ENCODE peak calls at places on chromosomes 3 and 15, in four cellular contexts. I, L, R and P are unnamed samples.

GRCh38 chr3:35486295-35486694 is 153.0 kb upstream of the ARPP21 start:
- DNase-seq in I (no peak), L (no peak), R (no peak), P (no peak)

GRCh38 chr15:67296188-67296587 is 41.6 kb downstream of the IQCH start:
- DNase-seq in I (no peak), L (no peak), R (no peak), P (no peak)

GRCh38 chr3:79341961-79342360 is 425.8 kb downstream of the ROBO1 start:
- DNase-seq in I (no peak), L (no peak), R (no peak), P (no peak)

GRCh38 chr15:48644827-48645557 is 517 bp downstream of the FBN1 start:
- DNase-seq in I (no peak), L (no peak), R (peak), P (no peak)

GRCh38 chr3:150737874-150738679 is 24.9 kb downstream of the SIAH2 start:
- DNase-seq in I (no peak), L (no peak), R (no peak), P (no peak)

GRCh38 chr3:83320726-83321125 is 1559.3 kb upstream of the GBE1 start:
- DNase-seq in I (no peak), L (no peak), R (no peak), P (no peak)

GRCh38 chr3:167785790-167786189 is 50.3 kb downstream of the SERPINI1 start:
- DNase-seq in I (no peak), L (no peak), R (no peak), P (no peak)

GRCh38 chr15:92848852-92849598 is 51.1 kb upstream of the CHD2 start:
- DNase-seq in I (no peak), L (peak), R (no peak), P (no peak)

GRCh38 chr3:69210068-69210730 is 87.8 kb upstream of the LMOD3 start:
- DNase-seq in I (no peak), L (no peak), R (no peak), P (no peak)

GRCh38 chr3:78737988-78738387 is 1029.8 kb downstream of the ROBO1 start:
- DNase-seq in I (no peak), L (no peak), R (no peak), P (no peak)

GRCh38 chr3:197748597-197749314 is 927 bp upstream of the FYTTD1 start:
- DNase-seq in I (no peak), L (no peak), R (no peak), P (no peak)

GRCh38 chr3:114745322-114746240 is 401.5 kb downstream of the ZBTB20 start:
- DNase-seq in I (no peak), L (no peak), R (no peak), P (no peak)

GRCh38 chr3:15967577-15967976 is 169.8 kb upstream of the ANKRD28 start:
- DNase-seq in I (no peak), L (no peak), R (no peak), P (no peak)

GRCh38 chr3:178907081-178907480 is 164.5 kb downstream of the ZMAT3 start:
- DNase-seq in I (no peak), L (no peak), R (no peak), P (no peak)

GRCh38 chr3:1348547-1348946 is 255.7 kb downstream of the CNTN6 start:
- DNase-seq in I (no peak), L (no peak), R (no peak), P (no peak)

GRCh38 chr15:81469154-81469553 is 95.1 kb upstream of the TMC3 start:
- DNase-seq in I (no peak), L (no peak), R (no peak), P (no peak)

GRCh38 chr15:58918239-58918638 is 15.2 kb downstream of the SLTM start:
- DNase-seq in I (no peak), L (no peak), R (no peak), P (no peak)

GRCh38 chr15:82789491-82789890 is 16.4 kb downstream of the FSD2 start:
- DNase-seq in I (no peak), L (no peak), R (no peak), P (no peak)

GRCh38 chr15:68650901-68651709 is 72.3 kb downstream of the CORO2B start:
- DNase-seq in I (no peak), L (peak), R (peak), P (no peak)

GRCh38 chr3:17158941-17159682 is 274.4 kb downstream of the PLCL2 start:
- DNase-seq in I (no peak), L (no peak), R (no peak), P (no peak)

GRCh38 chr3:150520408-150520807 is 25.9 kb downstream of the SERP1 start:
- DNase-seq in I (no peak), L (no peak), R (no peak), P (no peak)

GRCh38 chr15:69762373-69763148 is 309.9 kb downstream of the RPLP1 start:
- DNase-seq in I (no peak), L (no peak), R (no peak), P (no peak)

GRCh38 chr15:89104172-89104564 is 15.9 kb downstream of the ABHD2 start:
- DNase-seq in I (no peak), L (no peak), R (no peak), P (no peak)

GRCh38 chr3:60056394-60056793 is 1006.6 kb upstream of the CFAP20DC start:
- DNase-seq in I (no peak), L (no peak), R (no peak), P (no peak)